ENCODE peak calls at places on chromosomes 12 and 14, in six cellular contexts. V, M, U, Q, T and K are unnamed samples.

GRCh38 chr14:93049867-93050331 is 65.8 kb downstream of the ITPK1 start:
- DNase-seq in V (no peak), M (no peak), U (no peak), Q (no peak), T (no peak), K (no peak)

GRCh38 chr12:117334855-117335587 is 26.4 kb downstream of the NOS1 start:
- DNase-seq in V (no peak), M (no peak), U (no peak), Q (no peak), T (no peak), K (no peak)

GRCh38 chr14:55807059-55807499 is 227.1 kb downstream of the KTN1 start:
- DNase-seq in V (peak; percentile 89), M (peak; percentile 66), U (no peak), Q (no peak), T (no peak), K (no peak)

GRCh38 chr12:62379026-62379722 is 87.5 kb upstream of the MON2 start:
- DNase-seq in V (peak; percentile 7), M (no peak), U (no peak), Q (no peak), T (no peak), K (no peak)

GRCh38 chr12:112711507-112711906 is 80.0 kb upstream of the RPH3A start:
- DNase-seq in V (no peak), M (no peak), U (no peak), Q (no peak), T (no peak), K (no peak)

GRCh38 chr12:126198516-126198915 is 1133.3 kb downstream of the AACS start:
- DNase-seq in V (no peak), M (no peak), U (no peak), Q (no peak), T (no peak), K (no peak)

GRCh38 chr12:131366261-131366871 is 344.5 kb upstream of the SFSWAP start:
- DNase-seq in V (no peak), M (no peak), U (no peak), Q (no peak), T (no peak), K (no peak)

GRCh38 chr12:84638811-84639368 is 273.7 kb downstream of the SLC6A15 start:
- DNase-seq in V (no peak), M (no peak), U (no peak), Q (no peak), T (no peak), K (no peak)

GRCh38 chr12:55720894-55721444 is 776 bp downstream of the RDH5 start:
- DNase-seq in V (peak; percentile 95), M (no peak), U (peak; percentile 57), Q (no peak), T (peak; percentile 46), K (no peak)

GRCh38 chr14:32738206-32738871 is 200.3 kb upstream of the NPAS3 start:
- DNase-seq in V (no peak), M (no peak), U (no peak), Q (no peak), T (no peak), K (no peak)